ENCODE peak calls at places on chromosomes 3 and 15, in four cellular contexts. One of them, this sample, is unnamed.
A peak's percentile ranks its signal among the peaks of the same experiment; 100 is the strongest.

GRCh38 chr3:61535826-61536225 is 25.5 kb upstream of the PTPRG start:
- DNase-seq in fibroblast of lung: no peak
- DNase-seq in stimulated activated CD8-positive, alpha-beta memory T cell treated with anti-CD3 and anti-CD28 coated beads, Interleukin-15, amount 100 ng/mL, for 24 hours: no peak
- DNase-seq in occipital lobe: no peak
- DNase-seq in this sample: no peak

GRCh38 chr3:32818431-32819085 is 761 bp downstream of the TRIM71 start:
- DNase-seq in fibroblast of lung: no peak
- DNase-seq in stimulated activated CD8-positive, alpha-beta memory T cell treated with anti-CD3 and anti-CD28 coated beads, Interleukin-15, amount 100 ng/mL, for 24 hours: no peak
- DNase-seq in occipital lobe: no peak
- DNase-seq in this sample: no peak

GRCh38 chr3:134359121-134360010 is 14.9 kb downstream of the AMOTL2 start:
- DNase-seq in fibroblast of lung: no peak
- DNase-seq in stimulated activated CD8-positive, alpha-beta memory T cell treated with anti-CD3 and anti-CD28 coated beads, Interleukin-15, amount 100 ng/mL, for 24 hours: no peak
- DNase-seq in occipital lobe: no peak
- DNase-seq in this sample: no peak

GRCh38 chr3:136545664-136546266 is 206.4 kb downstream of the STAG1 start:
- DNase-seq in fibroblast of lung: peak; percentile 61
- DNase-seq in stimulated activated CD8-positive, alpha-beta memory T cell treated with anti-CD3 and anti-CD28 coated beads, Interleukin-15, amount 100 ng/mL, for 24 hours: no peak
- DNase-seq in occipital lobe: no peak
- DNase-seq in this sample: no peak

GRCh38 chr3:39810647-39811161 is 1.3 kb downstream of the MYRIP start:
- DNase-seq in fibroblast of lung: no peak
- DNase-seq in stimulated activated CD8-positive, alpha-beta memory T cell treated with anti-CD3 and anti-CD28 coated beads, Interleukin-15, amount 100 ng/mL, for 24 hours: no peak
- DNase-seq in occipital lobe: no peak
- DNase-seq in this sample: no peak

GRCh38 chr3:126442099-126442848 is 33.4 kb downstream of the ZXDC start:
- DNase-seq in fibroblast of lung: peak; percentile 18
- DNase-seq in stimulated activated CD8-positive, alpha-beta memory T cell treated with anti-CD3 and anti-CD28 coated beads, Interleukin-15, amount 100 ng/mL, for 24 hours: no peak
- DNase-seq in occipital lobe: peak; percentile 15
- DNase-seq in this sample: no peak

GRCh38 chr3:157692468-157692867 is 189.3 kb upstream of the VEPH1 start:
- DNase-seq in fibroblast of lung: no peak
- DNase-seq in stimulated activated CD8-positive, alpha-beta memory T cell treated with anti-CD3 and anti-CD28 coated beads, Interleukin-15, amount 100 ng/mL, for 24 hours: no peak
- DNase-seq in occipital lobe: no peak
- DNase-seq in this sample: no peak

GRCh38 chr3:13894812-13895154 is 14.9 kb upstream of the WNT7A start:
- DNase-seq in fibroblast of lung: no peak
- DNase-seq in stimulated activated CD8-positive, alpha-beta memory T cell treated with anti-CD3 and anti-CD28 coated beads, Interleukin-15, amount 100 ng/mL, for 24 hours: no peak
- DNase-seq in occipital lobe: no peak
- DNase-seq in this sample: no peak

GRCh38 chr3:146493221-146493620 is 23.9 kb upstream of the PLSCR2 start:
- DNase-seq in fibroblast of lung: peak; percentile 94
- DNase-seq in stimulated activated CD8-positive, alpha-beta memory T cell treated with anti-CD3 and anti-CD28 coated beads, Interleukin-15, amount 100 ng/mL, for 24 hours: no peak
- DNase-seq in occipital lobe: no peak
- DNase-seq in this sample: no peak

GRCh38 chr3:189967254-189967865 is 153.3 kb downstream of the P3H2 start:
- DNase-seq in fibroblast of lung: peak; percentile 69
- DNase-seq in stimulated activated CD8-positive, alpha-beta memory T cell treated with anti-CD3 and anti-CD28 coated beads, Interleukin-15, amount 100 ng/mL, for 24 hours: no peak
- DNase-seq in occipital lobe: no peak
- DNase-seq in this sample: no peak

GRCh38 chr15:81297147-81297572 is 26.8 kb downstream of the STARD5 start:
- DNase-seq in fibroblast of lung: no peak
- DNase-seq in stimulated activated CD8-positive, alpha-beta memory T cell treated with anti-CD3 and anti-CD28 coated beads, Interleukin-15, amount 100 ng/mL, for 24 hours: no peak
- DNase-seq in occipital lobe: no peak
- DNase-seq in this sample: no peak

GRCh38 chr3:133926736-133927542 is 31.3 kb upstream of the RAB6B start:
- DNase-seq in fibroblast of lung: no peak
- DNase-seq in stimulated activated CD8-positive, alpha-beta memory T cell treated with anti-CD3 and anti-CD28 coated beads, Interleukin-15, amount 100 ng/mL, for 24 hours: no peak
- DNase-seq in occipital lobe: no peak
- DNase-seq in this sample: no peak

GRCh38 chr3:155019576-155019975 is 60.5 kb upstream of the MME start:
- DNase-seq in fibroblast of lung: peak; percentile 40
- DNase-seq in stimulated activated CD8-positive, alpha-beta memory T cell treated with anti-CD3 and anti-CD28 coated beads, Interleukin-15, amount 100 ng/mL, for 24 hours: no peak
- DNase-seq in occipital lobe: no peak
- DNase-seq in this sample: no peak

GRCh38 chr3:129001817-129002572 is 891 bp downstream of the EFCC1 start:
- DNase-seq in fibroblast of lung: no peak
- DNase-seq in stimulated activated CD8-positive, alpha-beta memory T cell treated with anti-CD3 and anti-CD28 coated beads, Interleukin-15, amount 100 ng/mL, for 24 hours: no peak
- DNase-seq in occipital lobe: peak; percentile 22
- DNase-seq in this sample: no peak